ENCODE peak calls at places on chromosomes 2 and 18, in seven cellular contexts. U is tibial nerve; K is EH; L is HepG2; P is CD4-positive, alpha-beta T cell; Y is Kasumi-1; J is T-helper 2 cell. B is an unnamed sample.
A peak's percentile ranks its signal among the peaks of the same experiment; 100 is the strongest.

GRCh38 chr18:35526476-35527120 is 28.8 kb upstream of the INO80C start:
- DNase-seq in U (peak; percentile 23), K (no peak), L (no peak), P (no peak), Y (peak; percentile 99), J (no peak), B (no peak)

GRCh38 chr2:219475697-219476604 is 22.7 kb upstream of the GMPPA start:
- DNase-seq in U (peak; percentile 52), K (peak; percentile 61), L (peak; percentile 60), P (peak; percentile 35), Y (no peak), J (peak; percentile 39), B (peak; percentile 25)

GRCh38 chr2:172329404-172330059 is 97.9 kb upstream of the ITGA6 start:
- DNase-seq in U (no peak), K (no peak), L (no peak), P (no peak), Y (no peak), J (no peak), B (no peak)

GRCh38 chr2:85796549-85797262 is 42.9 kb downstream of the ATOH8 start:
- DNase-seq in U (no peak), K (peak; percentile 78), L (no peak), P (no peak), Y (no peak), J (no peak), B (no peak)

GRCh38 chr2:98833172-98833916 is 102.4 kb upstream of the MGAT4A start:
- DNase-seq in U (no peak), K (no peak), L (no peak), P (no peak), Y (no peak), J (no peak), B (peak; percentile 4)

GRCh38 chr2:238649936-238650518 is 197.9 kb upstream of the TWIST2 start:
- DNase-seq in U (no peak), K (no peak), L (no peak), P (no peak), Y (no peak), J (no peak), B (no peak)

GRCh38 chr2:55618025-55618648 is 715 bp upstream of the PPP4R3B start:
- DNase-seq in U (peak; percentile 13), K (peak; percentile 31), L (peak; percentile 21), P (no peak), Y (peak; percentile 42), J (no peak), B (no peak)

GRCh38 chr2:82790277-82791021 is 1668.6 kb downstream of the SUCLG1 start:
- DNase-seq in U (no peak), K (peak; percentile 62), L (peak; percentile 7), P (no peak), Y (no peak), J (no peak), B (no peak)

GRCh38 chr18:59621027-59621426 is 76.2 kb downstream of the CCBE1 start:
- DNase-seq in U (no peak), K (peak; percentile 35), L (no peak), P (no peak), Y (no peak), J (no peak), B (peak; percentile 1)

GRCh38 chr2:100427627-100428258 is 10.3 kb upstream of the CHST10 start:
- DNase-seq in U (peak; percentile 57), K (peak; percentile 49), L (peak; percentile 24), P (peak; percentile 57), Y (peak; percentile 69), J (peak; percentile 13), B (peak; percentile 13)

GRCh38 chr2:26606847-26607190 is 34.3 kb downstream of the CIB4 start:
- DNase-seq in U (no peak), K (no peak), L (no peak), P (no peak), Y (no peak), J (no peak), B (no peak)

GRCh38 chr18:33652645-33653044 is 74.6 kb downstream of the ASXL3 start:
- DNase-seq in U (no peak), K (no peak), L (no peak), P (no peak), Y (no peak), J (no peak), B (no peak)

GRCh38 chr2:182057002-182057401 is 71.3 kb downstream of the PPP1R1C start:
- DNase-seq in U (no peak), K (no peak), L (no peak), P (no peak), Y (no peak), J (no peak), B (no peak)

GRCh38 chr2:65024149-65024829 is 31.9 kb upstream of the CEP68 start:
- DNase-seq in U (no peak), K (peak; percentile 81), L (no peak), P (no peak), Y (no peak), J (no peak), B (no peak)

GRCh38 chr2:190216829-190217228 is 102.8 kb downstream of the HIBCH start:
- DNase-seq in U (no peak), K (peak; percentile 9), L (peak; percentile 35), P (no peak), Y (peak; percentile 54), J (no peak), B (no peak)

GRCh38 chr2:10231551-10232085 is 71.1 kb upstream of the HPCAL1 start:
- DNase-seq in U (no peak), K (no peak), L (no peak), P (no peak), Y (no peak), J (no peak), B (no peak)

GRCh38 chr2:64930159-64930558 is 59.0 kb upstream of the SLC1A4 start:
- DNase-seq in U (no peak), K (no peak), L (no peak), P (no peak), Y (no peak), J (no peak), B (no peak)

GRCh38 chr2:213046431-213046830 is 105.0 kb downstream of the IKZF2 start:
- DNase-seq in U (no peak), K (no peak), L (no peak), P (no peak), Y (no peak), J (no peak), B (no peak)

GRCh38 chr2:111698743-111699554 is 185.0 kb downstream of the ANAPC1 start:
- DNase-seq in U (peak; percentile 70), K (peak; percentile 98), L (peak; percentile 94), P (peak; percentile 37), Y (peak; percentile 93), J (peak; percentile 5), B (peak; percentile 76)

GRCh38 chr2:137675584-137676327 is 288.5 kb upstream of the HNMT start:
- DNase-seq in U (no peak), K (no peak), L (no peak), P (no peak), Y (no peak), J (no peak), B (no peak)

GRCh38 chr18:79566841-79567370 is 112.7 kb upstream of the CTDP1 start:
- DNase-seq in U (no peak), K (no peak), L (no peak), P (no peak), Y (no peak), J (peak; percentile 1), B (no peak)

GRCh38 chr18:63098014-63098981 is 221.3 kb downstream of the BCL2 start:
- DNase-seq in U (no peak), K (no peak), L (no peak), P (peak; percentile 23), Y (peak; percentile 73), J (no peak), B (no peak)

GRCh38 chr2:175203621-175204496 is 22.3 kb upstream of the ATP5MC3 start:
- DNase-seq in U (no peak), K (peak; percentile 57), L (peak; percentile 50), P (peak; percentile 28), Y (peak; percentile 84), J (no peak), B (peak; percentile 16)

GRCh38 chr2:29117636-29118303 is 2.6 kb downstream of the CLIP4 start:
- DNase-seq in U (no peak), K (peak; percentile 67), L (peak; percentile 72), P (no peak), Y (no peak), J (no peak), B (no peak)

B was measured in NK-92 treated with Interleukin-12 subunit alpha and Interleukin-12 subunit beta, amount 100 ng/mL, for 24 hours.